ENCODE peak calls at places on chromosomes 12 and 14, in five cellular contexts. T, O, G, H and Y are unnamed samples.

GRCh38 chr12:30019386-30020140 is 235.8 kb upstream of the TMTC1 start:
- DNase-seq in T (no peak), O (no peak), G (no peak), H (no peak), Y (no peak)

GRCh38 chr12:123059501-123059900 is 79.0 kb downstream of the ARL6IP4 start:
- DNase-seq in T (no peak), O (no peak), G (no peak), H (no peak), Y (no peak)

GRCh38 chr12:34142430-34142829 is 120.1 kb downstream of the ALG10 start:
- DNase-seq in T (no peak), O (no peak), G (no peak), H (no peak), Y (no peak)

GRCh38 chr12:4139191-4139590 is 134.4 kb upstream of the CCND2 start:
- DNase-seq in T (no peak), O (no peak), G (no peak), H (no peak), Y (no peak)

GRCh38 chr12:71947645-71948105 is 9.0 kb downstream of the TPH2 start:
- DNase-seq in T (peak), O (no peak), G (no peak), H (no peak), Y (no peak)

GRCh38 chr14:90274019-90274418 is 17.7 kb downstream of the PSMC1 start:
- DNase-seq in T (no peak), O (no peak), G (no peak), H (no peak), Y (no peak)

GRCh38 chr14:36659010-36659821 is 2.4 kb upstream of the PAX9 start:
- DNase-seq in T (no peak), O (no peak), G (no peak), H (no peak), Y (no peak)

GRCh38 chr14:44392984-44393383 is 114.1 kb downstream of the FSCB start:
- DNase-seq in T (no peak), O (no peak), G (no peak), H (no peak), Y (no peak)

GRCh38 chr14:54440870-54441868 is at the start of gene CNIH1:
- DNase-seq in T (peak), O (peak), G (peak), H (peak), Y (peak)

GRCh38 chr12:132559652-132560420 is 50.5 kb downstream of the LRCOL1 start:
- DNase-seq in T (peak), O (no peak), G (no peak), H (peak), Y (no peak)

GRCh38 chr12:72134934-72135333 is 137.2 kb upstream of the TRHDE start:
- DNase-seq in T (peak), O (no peak), G (no peak), H (no peak), Y (no peak)

GRCh38 chr12:9634177-9634803 is 26.6 kb upstream of the KLRB1 start:
- DNase-seq in T (peak), O (peak), G (peak), H (no peak), Y (peak)

GRCh38 chr14:68520637-68521556 is 272.0 kb downstream of the ZFP36L1 start:
- DNase-seq in T (peak), O (no peak), G (no peak), H (no peak), Y (no peak)

GRCh38 chr14:60565211-60565610 is 56.3 kb downstream of the SIX6 start:
- DNase-seq in T (peak), O (no peak), G (no peak), H (no peak), Y (no peak)

GRCh38 chr12:32859389-32859788 is 37.2 kb downstream of the PKP2 start:
- DNase-seq in T (no peak), O (no peak), G (no peak), H (no peak), Y (no peak)

GRCh38 chr12:57429473-57430116 is 1.2 kb downstream of the R3HDM2 start:
- DNase-seq in T (no peak), O (no peak), G (no peak), H (no peak), Y (no peak)

GRCh38 chr14:74478996-74479635 is 14.0 kb downstream of the NPC2 start:
- DNase-seq in T (peak), O (no peak), G (no peak), H (no peak), Y (no peak)

GRCh38 chr14:105388110-105388951 is 10.0 kb upstream of the TEX22 start:
- DNase-seq in T (no peak), O (no peak), G (no peak), H (no peak), Y (no peak)

GRCh38 chr12:47754881-47755280 is 3.8 kb downstream of the RAPGEF3 start:
- DNase-seq in T (no peak), O (no peak), G (no peak), H (no peak), Y (no peak)

GRCh38 chr12:64685076-64685475 is 74.1 kb downstream of the GNS start:
- DNase-seq in T (no peak), O (no peak), G (no peak), H (no peak), Y (no peak)

GRCh38 chr12:130988261-130989175 is 34.8 kb downstream of the ADGRD1 start:
- DNase-seq in T (no peak), O (no peak), G (no peak), H (no peak), Y (no peak)

GRCh38 chr12:19299765-19300164 is 139.5 kb upstream of the AEBP2 start:
- DNase-seq in T (peak), O (no peak), G (no peak), H (peak), Y (no peak)

GRCh38 chr12:57473886-57474285 is 5.8 kb downstream of the ARHGAP9 start:
- DNase-seq in T (no peak), O (no peak), G (no peak), H (no peak), Y (no peak)

GRCh38 chr14:104702106-104702505 is 12.7 kb downstream of the INF2 start:
- DNase-seq in T (no peak), O (no peak), G (no peak), H (no peak), Y (no peak)

GRCh38 chr12:69345742-69346141 is 2.4 kb upstream of the LYZ start:
- DNase-seq in T (no peak), O (no peak), G (no peak), H (no peak), Y (no peak)

GRCh38 chr12:110741371-110741770 is 1.3 kb downstream of the PPP1CC start:
- DNase-seq in T (peak), O (no peak), G (peak), H (no peak), Y (no peak)

GRCh38 chr14:36067428-36068187 is 108.9 kb downstream of the PTCSC3 start:
- DNase-seq in T (no peak), O (no peak), G (no peak), H (no peak), Y (no peak)

GRCh38 chr12:66160704-66161103 is 9.1 kb downstream of the TMBIM4 start:
- DNase-seq in T (no peak), O (no peak), G (no peak), H (no peak), Y (no peak)

GRCh38 chr14:49920260-49920659 is 27.4 kb downstream of the ARF6 start:
- DNase-seq in T (no peak), O (no peak), G (no peak), H (no peak), Y (no peak)

GRCh38 chr14:75661499-75661814 is 411 bp downstream of the TTLL5 start:
- DNase-seq in T (no peak), O (no peak), G (no peak), H (no peak), Y (no peak)

GRCh38 chr12:19085090-19085489 is 44.4 kb upstream of the PLEKHA5 start:
- DNase-seq in T (peak), O (no peak), G (no peak), H (no peak), Y (no peak)

GRCh38 chr12:30794020-30794419 is 39.3 kb upstream of the CAPRIN2 start:
- DNase-seq in T (peak), O (no peak), G (no peak), H (no peak), Y (no peak)

GRCh38 chr12:131333621-131334440 is 377.1 kb upstream of the SFSWAP start:
- DNase-seq in T (no peak), O (no peak), G (no peak), H (no peak), Y (no peak)

GRCh38 chr12:52634266-52635056 is 16.1 kb upstream of the KRT73 start:
- DNase-seq in T (peak), O (no peak), G (no peak), H (peak), Y (no peak)